ENCODE peak calls at places on chromosomes 5 and 9, in six cellular contexts. One of them, this sample, is unnamed.
A peak's percentile ranks its signal among the peaks of the same experiment; 100 is the strongest.

GRCh38 chr5:16507716-16508115 is 42.1 kb upstream of the ZNF622 start:
- DNase-seq in hepatocyte: no peak
- DNase-seq in C1 segment of cervical spinal cord: no peak
- DNase-seq in EL: peak; percentile 36
- DNase-seq in CD4-positive, alpha-beta T cell: no peak
- DNase-seq in neuronal stem cell: no peak
- DNase-seq in this sample: no peak

GRCh38 chr5:72013741-72014703 is 93.3 kb upstream of the MAP1B start:
- DNase-seq in neuronal stem cell: peak; percentile 80
- DNase-seq in CD4-positive, alpha-beta T cell: no peak
- DNase-seq in hepatocyte: peak; percentile 78
- DNase-seq in EL: no peak
- DNase-seq in C1 segment of cervical spinal cord: no peak
- DNase-seq in this sample: no peak

GRCh38 chr5:40240111-40240510 is 439.6 kb upstream of the PTGER4 start:
- DNase-seq in C1 segment of cervical spinal cord: no peak
- DNase-seq in hepatocyte: no peak
- DNase-seq in neuronal stem cell: no peak
- DNase-seq in EL: peak; percentile 36
- DNase-seq in CD4-positive, alpha-beta T cell: no peak
- DNase-seq in this sample: no peak

GRCh38 chr5:13944564-13945195 is at the start of gene DNAH5:
- DNase-seq in neuronal stem cell: no peak
- DNase-seq in EL: no peak
- DNase-seq in hepatocyte: no peak
- DNase-seq in CD4-positive, alpha-beta T cell: no peak
- DNase-seq in C1 segment of cervical spinal cord: no peak
- DNase-seq in this sample: no peak

GRCh38 chr9:135605238-135605781 is 34.0 kb downstream of the GLT6D1 start:
- DNase-seq in hepatocyte: no peak
- DNase-seq in neuronal stem cell: no peak
- DNase-seq in CD4-positive, alpha-beta T cell: no peak
- DNase-seq in EL: no peak
- DNase-seq in C1 segment of cervical spinal cord: no peak
- DNase-seq in this sample: no peak

GRCh38 chr5:73229271-73229670 is 56.3 kb downstream of the TMEM174 start:
- DNase-seq in hepatocyte: no peak
- DNase-seq in neuronal stem cell: no peak
- DNase-seq in EL: peak; percentile 80
- DNase-seq in CD4-positive, alpha-beta T cell: no peak
- DNase-seq in C1 segment of cervical spinal cord: no peak
- DNase-seq in this sample: no peak

GRCh38 chr5:123719004-123719403 is 207.0 kb downstream of the CSNK1G3 start:
- DNase-seq in C1 segment of cervical spinal cord: no peak
- DNase-seq in neuronal stem cell: no peak
- DNase-seq in hepatocyte: no peak
- DNase-seq in EL: peak; percentile 57
- DNase-seq in CD4-positive, alpha-beta T cell: no peak
- DNase-seq in this sample: no peak

GRCh38 chr9:82284758-82285157 is 296.2 kb downstream of the SPATA31D1 start:
- DNase-seq in C1 segment of cervical spinal cord: no peak
- DNase-seq in hepatocyte: no peak
- DNase-seq in CD4-positive, alpha-beta T cell: no peak
- DNase-seq in EL: no peak
- DNase-seq in neuronal stem cell: no peak
- DNase-seq in this sample: no peak

GRCh38 chr5:38551020-38552017 is 5.1 kb downstream of the LIFR start:
- DNase-seq in CD4-positive, alpha-beta T cell: no peak
- DNase-seq in neuronal stem cell: no peak
- DNase-seq in hepatocyte: peak; percentile 65
- DNase-seq in EL: peak; percentile 60
- DNase-seq in C1 segment of cervical spinal cord: peak; percentile 31
- DNase-seq in this sample: peak; percentile 54

GRCh38 chr9:130927995-130928900 is 10.8 kb downstream of the FIBCD1 start:
- DNase-seq in hepatocyte: peak; percentile 44
- DNase-seq in C1 segment of cervical spinal cord: no peak
- DNase-seq in CD4-positive, alpha-beta T cell: no peak
- DNase-seq in EL: peak; percentile 81
- DNase-seq in neuronal stem cell: no peak
- DNase-seq in this sample: no peak

GRCh38 chr9:137277329-137278041 is at the start of gene TOR4A:
- DNase-seq in hepatocyte: peak; percentile 91
- DNase-seq in EL: peak; percentile 95
- DNase-seq in neuronal stem cell: no peak
- DNase-seq in CD4-positive, alpha-beta T cell: no peak
- DNase-seq in C1 segment of cervical spinal cord: peak; percentile 45
- DNase-seq in this sample: peak; percentile 91

GRCh38 chr9:35797311-35798109 is 6.1 kb downstream of the NPR2 start:
- DNase-seq in EL: no peak
- DNase-seq in C1 segment of cervical spinal cord: no peak
- DNase-seq in hepatocyte: no peak
- DNase-seq in CD4-positive, alpha-beta T cell: no peak
- DNase-seq in neuronal stem cell: no peak
- DNase-seq in this sample: no peak

GRCh38 chr9:135103001-135103446 is 15.6 kb downstream of the OLFM1 start:
- DNase-seq in CD4-positive, alpha-beta T cell: no peak
- DNase-seq in C1 segment of cervical spinal cord: peak; percentile 16
- DNase-seq in EL: no peak
- DNase-seq in hepatocyte: no peak
- DNase-seq in neuronal stem cell: no peak
- DNase-seq in this sample: no peak